ENCODE peak calls at places on chromosomes 11 and 22, in seven cellular contexts. X, V, S, K, R, H and J are unnamed samples.

GRCh38 chr11:11582261-11582701 is 39.5 kb downstream of the GALNT18 start:
- DNase-seq in X (no peak), V (no peak), S (no peak), K (no peak), R (no peak), H (no peak), J (no peak)

GRCh38 chr22:40768187-40768586 is 51.0 kb downstream of the SLC25A17 start:
- DNase-seq in X (no peak), V (no peak), S (no peak), K (no peak), R (no peak), H (no peak), J (no peak)

GRCh38 chr11:47225552-47226137 is 10.9 kb downstream of the DDB2 start:
- DNase-seq in X (no peak), V (no peak), S (no peak), K (no peak), R (no peak), H (peak), J (no peak)

GRCh38 chr11:42205518-42205917 is 746.1 kb upstream of the LRRC4C start:
- DNase-seq in X (no peak), V (no peak), S (no peak), K (peak), R (no peak), H (no peak), J (no peak)

GRCh38 chr11:70611890-70612289 is 213.6 kb downstream of the CTTN start:
- DNase-seq in X (no peak), V (no peak), S (no peak), K (no peak), R (no peak), H (no peak), J (no peak)

GRCh38 chr22:47067331-47067890 is 305.0 kb downstream of the TBC1D22A start:
- DNase-seq in X (no peak), V (no peak), S (no peak), K (no peak), R (no peak), H (no peak), J (no peak)

GRCh38 chr11:79200398-79201070 is 240.3 kb downstream of the TENM4 start:
- DNase-seq in X (no peak), V (no peak), S (no peak), K (no peak), R (no peak), H (no peak), J (no peak)

GRCh38 chr11:44634401-44635281 is 69.2 kb downstream of the CD82 start:
- DNase-seq in X (peak), V (no peak), S (no peak), K (no peak), R (peak), H (no peak), J (no peak)

GRCh38 chr11:115330693-115331482 is 173.3 kb downstream of the CADM1 start:
- DNase-seq in X (no peak), V (no peak), S (no peak), K (no peak), R (no peak), H (no peak), J (no peak)

GRCh38 chr11:67453816-67454732 is 1.1 kb upstream of the CABP4 start:
- DNase-seq in X (no peak), V (no peak), S (no peak), K (no peak), R (no peak), H (no peak), J (no peak)
- TF ChIP-seq TAF1 in X (no peak), V (no peak), S (no peak), K (no peak), R (no peak), H (no peak), J (no peak)

GRCh38 chr11:34972892-34973291 is 56.5 kb downstream of the PDHX start:
- DNase-seq in X (no peak), V (no peak), S (no peak), K (no peak), R (no peak), H (no peak), J (no peak)
- TF ChIP-seq POLR2AphosphoS5 in X (no peak), V (no peak), S (no peak), K (no peak), R (no peak), H (no peak), J (no peak)

DNA sequence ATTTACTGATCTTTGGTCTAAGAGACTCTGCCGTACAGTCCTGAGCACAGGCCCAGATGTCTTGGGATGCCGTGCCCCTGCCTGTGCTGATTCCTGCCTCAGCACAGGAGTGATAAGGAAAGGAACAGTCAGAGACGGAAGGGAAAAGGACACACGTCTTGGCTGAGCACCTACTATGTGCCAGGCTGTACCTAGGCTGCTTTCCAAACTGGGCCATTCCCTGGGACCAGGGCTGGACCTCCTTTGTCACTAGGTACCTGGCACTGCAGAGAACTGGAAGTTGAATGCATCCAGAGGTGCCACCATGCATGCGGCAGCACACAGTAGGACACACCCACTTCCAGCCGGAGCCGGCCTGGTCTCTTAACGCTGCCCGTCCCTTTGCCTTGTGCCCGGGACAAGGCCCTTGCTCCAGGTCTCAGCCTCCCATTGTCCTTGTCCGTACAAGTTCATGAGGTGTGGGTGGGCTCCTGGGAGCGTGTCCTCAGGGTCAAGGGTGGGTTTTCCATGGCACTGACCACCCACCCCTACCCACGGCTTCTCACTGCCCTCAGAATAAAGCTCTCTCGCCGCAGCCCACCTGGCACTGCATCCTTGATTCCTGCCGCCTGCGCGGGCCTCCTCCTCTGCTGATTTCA is 1.1 kb upstream of the SSTR3 start:
- DNase-seq in X (no peak), V (no peak), S (no peak), K (no peak), R (no peak), H (no peak), J (no peak)
- TF ChIP-seq TAF1 in X (no peak), V (no peak), S (no peak), K (no peak), R (no peak), H (no peak), J (no peak)

GRCh38 chr22:43516996-43517635 is 105.3 kb downstream of the MPPED1 start:
- DNase-seq in X (no peak), V (no peak), S (no peak), K (no peak), R (no peak), H (no peak), J (no peak)

GRCh38 chr22:43514476-43515157 is 102.8 kb downstream of the MPPED1 start:
- DNase-seq in X (no peak), V (no peak), S (no peak), K (no peak), R (no peak), H (no peak), J (no peak)

GRCh38 chr22:43516386-43516785 is 104.6 kb downstream of the MPPED1 start:
- DNase-seq in X (no peak), V (no peak), S (no peak), K (no peak), R (no peak), H (no peak), J (no peak)

GRCh38 chr22:43515411-43515810 is 103.6 kb downstream of the MPPED1 start:
- DNase-seq in X (no peak), V (no peak), S (no peak), K (no peak), R (no peak), H (no peak), J (no peak)

DNA sequence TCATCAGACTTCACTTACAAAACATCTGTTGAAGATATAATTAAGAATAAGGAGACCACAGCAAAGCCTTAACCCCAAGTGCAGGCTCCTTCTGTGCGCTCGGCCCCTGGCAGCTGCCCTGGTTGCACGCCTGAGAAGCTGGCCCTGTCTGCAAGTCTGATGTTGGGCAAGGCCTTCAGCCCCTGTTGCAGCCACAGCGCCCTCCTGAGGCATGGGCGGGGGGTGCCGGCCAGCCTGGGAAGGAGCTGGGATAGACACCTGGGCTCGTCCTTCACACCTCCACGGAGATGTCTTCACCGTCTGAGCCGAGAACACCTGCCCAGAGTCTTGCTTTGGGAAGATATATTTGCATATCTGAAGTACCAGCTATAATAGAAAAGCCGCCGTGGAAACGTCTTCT is 104.1 kb downstream of the MPPED1 start:
- DNase-seq in X (no peak), V (no peak), S (no peak), K (no peak), R (peak), H (no peak), J (no peak)
- TF ChIP-seq POLR2AphosphoS5 in X (no peak), V (no peak), S (no peak), K (no peak), R (no peak), H (no peak), J (no peak)

GRCh38 chr22:24060375-24060788 is 49.3 kb downstream of the CABIN1 start:
- DNase-seq in X (no peak), V (no peak), S (no peak), K (no peak), R (no peak), H (no peak), J (no peak)
- TF ChIP-seq TAF1 in X (no peak), V (no peak), S (no peak), K (no peak), R (no peak), H (no peak), J (no peak)

GRCh38 chr11:65415499-65416340 is 6.9 kb upstream of the NEAT1 start:
- DNase-seq in X (peak), V (no peak), S (no peak), K (peak), R (no peak), H (no peak), J (no peak)

GRCh38 chr11:65417702-65418430 is 4.7 kb upstream of the NEAT1 start:
- DNase-seq in X (peak), V (no peak), S (no peak), K (no peak), R (peak), H (no peak), J (no peak)

GRCh38 chr11:65414776-65415498 is 7.7 kb upstream of the NEAT1 start:
- DNase-seq in X (no peak), V (no peak), S (no peak), K (no peak), R (no peak), H (no peak), J (no peak)

GRCh38 chr11:65417221-65417701 is 5.3 kb upstream of the NEAT1 start:
- DNase-seq in X (no peak), V (no peak), S (no peak), K (no peak), R (no peak), H (no peak), J (no peak)

GRCh38 chr11:65416341-65417185 is 6.0 kb upstream of the NEAT1 start:
- DNase-seq in X (peak), V (peak), S (peak), K (peak), R (peak), H (no peak), J (peak)
- TF ChIP-seq POLR2AphosphoS5 in X (peak), V (no peak), S (no peak), K (no peak), R (no peak), H (no peak), J (no peak)

DNA sequence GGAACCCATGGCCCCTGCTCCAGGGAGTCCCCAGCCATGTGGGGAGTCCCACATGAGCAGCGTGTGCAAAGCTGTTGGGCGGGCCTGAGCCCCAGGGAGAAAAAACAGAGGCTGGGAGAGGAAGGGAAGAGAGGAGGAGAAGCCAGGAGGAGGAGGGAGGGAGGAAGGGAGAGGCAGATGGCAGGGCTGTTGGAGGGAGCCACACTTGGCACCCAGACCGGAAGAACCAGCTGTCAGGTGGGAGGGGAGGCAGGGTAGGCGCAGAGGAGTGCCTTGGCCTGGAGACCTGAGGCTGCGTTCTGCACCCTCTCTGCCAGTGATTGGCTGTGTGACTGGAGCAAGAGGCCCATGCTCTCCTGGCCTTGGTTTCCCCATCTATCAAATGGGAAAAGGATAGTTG is 6.7 kb downstream of the SYNGR1 start:
- DNase-seq in X (no peak), V (no peak), S (no peak), K (no peak), R (no peak), H (no peak), J (no peak)
- TF ChIP-seq TAF1 in X (no peak), V (no peak), S (no peak), K (no peak), R (no peak), H (no peak), J (no peak)